ENCODE peak calls at places on chromosomes 2 and 18, in seven cellular contexts. I, T, M, J, F, Z and P are unnamed samples. For H3K27me3 and H3K9me3, the result is how much of the 10 kb centered on the place peaks cover.

GRCh38 chr2:237859533-237860272 is at the start of gene RAMP1:
- DNase-seq in I (peak), T (peak), M (no peak), J (peak), F (peak), Z (no peak), P (no peak)

GRCh38 chr2:25262288-25262687 is 79.4 kb downstream of the DNMT3A start:
- DNase-seq in I (no peak), T (no peak), M (no peak), J (no peak), F (no peak), Z (no peak), P (no peak)

GRCh38 chr2:99420751-99421299 is 69.0 kb downstream of the REV1 start:
- DNase-seq in I (no peak), T (no peak), M (peak), J (peak), F (no peak), Z (peak), P (peak)

GRCh38 chr2:105775809-105776559 is 31.3 kb downstream of the NCK2 start:
- DNase-seq in I (no peak), T (peak), M (no peak), J (no peak), F (no peak), Z (no peak), P (no peak)

GRCh38 chr2:168773719-168774521 is 28.5 kb upstream of the NOSTRIN start:
- DNase-seq in I (peak), T (peak), M (peak), J (peak), F (peak), Z (peak), P (peak)

GRCh38 chr2:86003967-86004366 is 101.7 kb downstream of the POLR1A start:
- DNase-seq in I (no peak), T (no peak), M (no peak), J (no peak), F (no peak), Z (no peak), P (peak)

GRCh38 chr18:9926223-9926894 is 12.5 kb downstream of the VAPA start:
- DNase-seq in I (no peak), T (no peak), M (no peak), J (no peak), F (no peak), Z (no peak), P (no peak)

GRCh38 chr2:135132314-135132713 is 80.2 kb downstream of the RAB3GAP1 start:
- DNase-seq in I (no peak), T (no peak), M (peak), J (peak), F (no peak), Z (no peak), P (no peak)

GRCh38 chr2:85830645-85831044 is 58.1 kb downstream of the ST3GAL5 start:
- DNase-seq in I (no peak), T (no peak), M (no peak), J (no peak), F (no peak), Z (no peak), P (peak)

GRCh38 chr18:63207154-63207790 is 112.3 kb downstream of the BCL2 start:
- DNase-seq in I (no peak), T (no peak), M (no peak), J (no peak), F (no peak), Z (no peak), P (no peak)

GRCh38 chr2:108958002-108958401 is 31.0 kb downstream of the EDAR start:
- DNase-seq in I (no peak), T (no peak), M (no peak), J (no peak), F (no peak), Z (no peak), P (no peak)

GRCh38 chr18:9095297-9096012 is 7.0 kb upstream of the NDUFV2 start:
- DNase-seq in I (no peak), T (no peak), M (peak), J (no peak), F (no peak), Z (no peak), P (no peak)

GRCh38 chr2:172456002-172456401 is 28.6 kb downstream of the ITGA6 start:
- DNase-seq in I (no peak), T (no peak), M (no peak), J (no peak), F (peak), Z (no peak), P (no peak)

GRCh38 chr2:128623776-128624424 is 305.2 kb upstream of the HS6ST1 start:
- DNase-seq in I (no peak), T (no peak), M (peak), J (peak), F (peak), Z (no peak), P (peak)

GRCh38 chr18:50142441-50143120 is 52.4 kb downstream of the MYO5B start:
- DNase-seq in I (no peak), T (no peak), M (peak), J (no peak), F (no peak), Z (no peak), P (no peak)

GRCh38 chr18:2984703-2985261 is 28.2 kb downstream of the LPIN2 start:
- DNase-seq in I (peak), T (no peak), M (no peak), J (no peak), F (no peak), Z (peak), P (no peak)

GRCh38 chr2:99545622-99546021 is 55.8 kb upstream of the REV1 start:
- DNase-seq in I (peak), T (no peak), M (no peak), J (no peak), F (no peak), Z (no peak), P (no peak)

GRCh38 chr2:85409719-85410583 is at the start of gene CAPG:
- DNase-seq in I (no peak), T (no peak), M (no peak), J (peak), F (peak), Z (no peak), P (peak)

GRCh38 chr18:55402731-55403405 is 185.1 kb downstream of the TCF4 start:
- DNase-seq in I (no peak), T (no peak), M (peak), J (peak), F (no peak), Z (peak), P (no peak)

GRCh38 chr2:50433635-50434034 is 598.3 kb downstream of the NRXN1 start:
- DNase-seq in I (no peak), T (no peak), M (no peak), J (no peak), F (no peak), Z (no peak), P (no peak)

GRCh38 chr18:6605115-6605869 is 124.2 kb upstream of the ARHGAP28 start:
- DNase-seq in I (no peak), T (no peak), M (no peak), J (peak), F (peak), Z (no peak), P (no peak)

GRCh38 chr18:3675994-3676393 is 226.0 kb downstream of the TGIF1 start:
- DNase-seq in I (no peak), T (no peak), M (no peak), J (no peak), F (no peak), Z (no peak), P (no peak)

GRCh38 chr18:14947482-14948162 is 199.7 kb downstream of the ANKRD30B start:
- DNase-seq in I (no peak), T (no peak), M (no peak), J (no peak), F (no peak), Z (no peak), P (no peak)

GRCh38 chr18:52312321-52312720 is 27.7 kb upstream of the DCC start:
- DNase-seq in I (no peak), T (no peak), M (peak), J (no peak), F (peak), Z (no peak), P (no peak)

GRCh38 chr2:30686669-30687068 is 120.6 kb downstream of the CAPN13 start:
- DNase-seq in I (no peak), T (no peak), M (no peak), J (no peak), F (no peak), Z (no peak), P (no peak)

GRCh38 chr2:133296396-133296795 is 271.9 kb downstream of the NCKAP5 start:
- DNase-seq in I (no peak), T (no peak), M (no peak), J (peak), F (no peak), Z (no peak), P (no peak)

GRCh38 chr18:32771169-32771751 is 1.6 kb downstream of the KLHL14 start:
- DNase-seq in I (peak), T (peak), M (no peak), J (no peak), F (no peak), Z (no peak), P (peak)
- H3K27me3 ChIP-seq in I (half or more), T (under half), M (under half), J (under half), F (under half), Z (under half), P (under half)

DNA sequence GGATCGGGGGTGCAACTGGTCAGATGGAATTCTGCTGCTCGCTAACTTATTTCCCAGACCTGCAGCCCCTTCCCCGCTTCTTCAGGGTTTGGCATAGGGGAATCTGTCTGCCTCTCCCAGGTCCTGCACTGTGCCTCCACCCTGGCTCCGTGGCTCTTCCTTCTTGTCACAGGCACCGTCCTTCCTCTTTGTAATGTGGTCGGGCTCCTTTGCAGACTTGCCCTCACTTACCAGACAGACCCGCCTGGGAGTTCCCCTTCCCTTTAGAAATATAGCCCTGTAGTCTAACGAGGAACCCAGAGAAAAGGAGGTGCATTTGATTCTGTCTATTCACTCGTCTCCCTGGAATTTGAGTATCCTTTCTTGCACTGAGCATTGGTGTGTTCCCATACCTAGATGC is 63.9 kb upstream of the PAX8 start:
- DNase-seq in I (no peak), T (no peak), M (no peak), J (no peak), F (no peak), Z (no peak), P (no peak)
- H3K4me2 ChIP-seq in I (no peak), T (no peak), M (no peak), J (no peak), F (no peak), Z (no peak), P (no peak)

GRCh38 chr18:72407048-72407447 is 137.1 kb downstream of the CBLN2 start:
- DNase-seq in I (no peak), T (no peak), M (no peak), J (no peak), F (no peak), Z (no peak), P (no peak)
- H3K9me3 ChIP-seq in I (under half), T (under half), M (under half), J (under half), F (under half), Z (under half), P (under half)

DNA sequence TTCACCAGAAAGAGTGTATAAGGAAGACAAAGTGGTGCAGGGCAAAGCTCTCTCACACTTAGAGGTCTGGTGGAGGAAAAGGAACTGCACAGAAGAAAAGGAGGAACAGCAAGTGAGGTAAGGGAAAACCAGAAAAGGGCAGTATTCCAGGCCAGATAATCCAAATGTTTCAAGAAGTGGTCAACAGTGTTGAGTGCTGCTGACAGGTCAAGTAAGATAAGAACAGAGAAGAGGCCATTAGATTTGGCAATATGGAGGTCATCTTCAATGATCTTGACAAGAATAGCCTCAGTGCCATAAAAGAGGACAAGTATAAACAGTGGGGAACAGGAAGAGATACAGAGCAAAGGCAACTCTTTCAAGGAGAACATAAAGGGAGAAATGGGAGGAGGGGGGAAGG is 15.0 kb downstream of the ADD2 start:
- DNase-seq in I (no peak), T (no peak), M (no peak), J (no peak), F (no peak), Z (no peak), P (no peak)
- H3K27me3 ChIP-seq in I (under half), T (under half), M (under half), J (under half), F (half or more), Z (under half), P (under half)

DNA sequence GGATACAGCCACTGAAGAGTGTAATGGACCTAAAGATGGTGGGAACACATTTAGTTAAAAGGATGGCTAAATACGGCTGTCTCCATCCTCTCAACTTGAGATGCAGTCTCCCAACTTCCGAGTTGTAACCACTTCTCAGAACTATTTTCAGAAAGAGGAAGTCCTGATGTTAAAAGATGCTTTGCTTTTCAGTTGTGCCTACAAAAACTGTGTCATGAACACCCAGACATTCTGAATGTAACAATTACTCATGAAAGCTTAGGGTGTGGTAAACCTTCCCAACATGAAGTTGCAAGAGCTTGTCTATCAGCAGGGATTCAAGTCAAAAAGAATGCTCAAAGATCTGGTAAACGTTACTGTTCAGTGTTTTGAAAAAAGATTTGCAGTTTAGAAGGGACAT is 147.9 kb downstream of the DOCK10 start:
- DNase-seq in I (no peak), T (no peak), M (no peak), J (peak), F (no peak), Z (no peak), P (no peak)
- H3K4me2 ChIP-seq in I (no peak), T (no peak), M (no peak), J (no peak), F (no peak), Z (no peak), P (peak)

DNA sequence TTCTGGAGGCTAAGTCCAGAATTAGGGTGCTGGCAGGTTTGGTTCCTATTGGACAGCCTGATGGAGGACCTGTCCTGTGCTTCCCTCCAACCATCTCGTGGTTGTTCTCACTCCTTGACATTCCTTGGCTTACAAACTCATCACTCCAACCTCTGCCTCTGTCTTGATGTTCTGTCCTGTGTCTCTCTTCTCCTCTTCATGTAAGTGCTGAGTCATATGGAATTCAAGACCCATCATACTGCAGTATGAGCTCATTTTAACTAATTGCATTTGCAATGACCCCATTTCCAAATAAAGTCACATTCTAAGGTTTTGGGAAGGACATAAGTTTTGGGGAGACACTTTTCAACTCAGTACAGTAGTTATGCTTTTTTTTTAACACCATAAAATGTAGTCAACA is 374.7 kb downstream of the TRIB2 start:
- DNase-seq in I (no peak), T (no peak), M (peak), J (peak), F (no peak), Z (no peak), P (no peak)
- H3K9me3 ChIP-seq in I (under half), T (under half), M (under half), J (under half), F (under half), Z (under half), P (under half)

DNA sequence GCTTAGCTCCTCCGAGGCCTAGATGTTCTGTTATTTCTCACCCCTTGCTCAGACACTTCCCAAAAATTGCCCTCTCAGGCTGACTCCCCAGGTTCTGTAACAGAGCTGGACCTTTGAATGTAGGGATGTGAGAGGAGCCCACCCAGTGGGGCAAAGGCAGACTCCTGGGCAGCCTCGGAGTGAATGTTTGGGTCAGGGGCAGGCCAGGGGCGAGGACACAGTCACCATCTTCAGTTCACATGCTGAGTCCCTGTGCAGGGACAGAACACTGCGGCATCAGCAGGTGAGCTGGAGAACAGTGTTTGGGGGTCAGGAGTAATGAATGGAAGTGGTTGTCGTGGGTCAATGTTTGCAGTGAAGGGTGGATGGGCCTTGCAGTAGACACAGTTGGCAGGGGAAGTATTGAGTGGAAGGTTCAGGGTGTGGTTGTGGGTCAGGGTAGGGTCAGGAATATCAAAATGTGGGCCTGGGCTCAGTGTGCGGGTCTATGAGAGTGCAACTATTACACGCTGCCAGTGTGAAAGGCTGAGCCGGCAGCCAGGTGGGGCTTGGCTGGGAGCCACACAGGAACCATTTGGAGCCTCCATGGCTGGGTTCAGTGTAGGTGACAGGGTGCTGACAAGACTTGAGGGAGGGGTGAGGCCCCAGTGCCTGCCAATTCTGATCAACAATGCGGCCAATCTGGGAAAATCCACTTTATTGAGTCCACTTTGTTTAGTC is 4.4 kb downstream of the IHH start:
- DNase-seq in I (no peak), T (no peak), M (no peak), J (no peak), F (no peak), Z (no peak), P (no peak)
- H3K27me3 ChIP-seq in I (half or more), T (under half), M (half or more), J (half or more), F (under half), Z (under half), P (under half)

DNA sequence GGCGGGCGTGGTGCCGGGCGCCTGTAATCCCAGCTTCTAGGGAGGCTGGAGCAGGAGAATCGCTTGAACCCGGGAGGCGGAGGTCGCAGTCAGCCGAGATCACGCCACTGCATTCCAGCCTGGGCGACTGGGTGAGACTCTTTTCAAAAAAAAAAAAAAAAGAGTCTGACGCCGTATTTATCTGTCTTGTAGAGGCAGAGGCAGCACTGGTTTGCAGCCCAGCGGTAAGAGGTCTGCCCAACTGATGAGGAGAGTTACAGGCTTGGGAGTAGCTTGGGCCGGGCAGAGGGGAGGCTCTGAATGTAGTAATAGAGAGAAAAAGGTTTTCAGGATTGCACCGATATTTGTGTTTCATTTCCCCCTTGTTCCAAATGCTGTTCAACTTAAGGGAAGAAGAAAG is 9.4 kb upstream of the SP9 start:
- DNase-seq in I (peak), T (no peak), M (no peak), J (no peak), F (no peak), Z (no peak), P (no peak)
- H3K4me2 ChIP-seq in I (peak), T (no peak), M (peak), J (no peak), F (no peak), Z (no peak), P (no peak)

DNA sequence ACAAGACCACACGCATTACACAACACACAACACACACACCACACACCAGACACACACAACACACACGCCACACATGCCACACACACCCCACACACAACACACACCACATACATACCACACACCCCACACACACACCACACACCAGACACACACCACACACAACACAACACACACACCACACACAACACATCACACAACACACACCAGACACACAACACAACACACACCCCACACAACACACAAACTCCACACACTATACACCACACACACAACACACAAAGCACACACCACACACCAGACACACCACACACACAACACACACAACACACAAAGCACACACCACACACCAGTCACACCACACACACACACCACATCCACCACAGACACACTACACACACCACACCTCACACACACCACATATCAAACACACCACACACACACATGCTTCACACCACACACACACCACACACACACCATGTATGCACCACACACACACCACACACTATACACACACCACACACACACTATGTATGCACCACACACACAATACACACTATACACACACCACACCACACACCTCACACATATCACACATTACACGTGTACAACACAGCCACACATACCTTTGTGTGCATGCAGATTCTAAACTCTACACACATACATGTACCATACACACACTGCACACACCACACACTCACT is 72.2 kb downstream of the TMEM18 start:
- DNase-seq in I (no peak), T (no peak), M (no peak), J (no peak), F (no peak), Z (no peak), P (no peak)
- H3K9me3 ChIP-seq in I (under half), T (under half), M (under half), J (under half), F (under half), Z (under half), P (under half)

GRCh38 chr2:156079845-156080244 is 252.7 kb downstream of the NR4A2 start:
- DNase-seq in I (no peak), T (no peak), M (no peak), J (no peak), F (no peak), Z (no peak), P (no peak)

GRCh38 chr2:156077041-156077735 is 255.3 kb downstream of the NR4A2 start:
- DNase-seq in I (peak), T (no peak), M (peak), J (no peak), F (peak), Z (no peak), P (no peak)
- H3K27me3 ChIP-seq in I (under half), T (under half), M (under half), J (under half), F (under half), Z (under half), P (under half)